ENCODE peak calls at places on chromosomes 11 and 22, in seven cellular contexts. One of them, this sample, is unnamed.

GRCh38 chr11:131056036-131056435 is 139.8 kb upstream of the SNX19 start:
- DNase-seq in GM10248: no peak
- DNase-seq in HFFc6: no peak
- DNase-seq in left ventricle myocardium inferior: no peak
- DNase-seq in nephron progenitor cell: no peak
- DNase-seq in WTC11: no peak
- DNase-seq in fibroblast of lung: no peak
- DNase-seq in this sample: no peak

GRCh38 chr11:9264381-9265210 is 554 bp downstream of the DENND5A start:
- DNase-seq in fibroblast of lung: peak; percentile 90
- DNase-seq in nephron progenitor cell: peak; percentile 51
- DNase-seq in GM10248: peak; percentile 33
- DNase-seq in HFFc6: peak; percentile 67
- DNase-seq in WTC11: peak; percentile 31
- DNase-seq in left ventricle myocardium inferior: peak; percentile 51
- DNase-seq in this sample: peak; percentile 36

GRCh38 chr11:81804858-81805257 is 928.8 kb downstream of the FAM181B start:
- DNase-seq in nephron progenitor cell: no peak
- DNase-seq in fibroblast of lung: no peak
- DNase-seq in WTC11: no peak
- DNase-seq in HFFc6: no peak
- DNase-seq in GM10248: no peak
- DNase-seq in left ventricle myocardium inferior: no peak
- DNase-seq in this sample: no peak

GRCh38 chr11:115170133-115170815 is 333.9 kb downstream of the CADM1 start:
- DNase-seq in WTC11: peak; percentile 60
- DNase-seq in fibroblast of lung: peak; percentile 49
- DNase-seq in nephron progenitor cell: peak; percentile 58
- DNase-seq in left ventricle myocardium inferior: no peak
- DNase-seq in HFFc6: peak; percentile 21
- DNase-seq in GM10248: peak; percentile 29
- DNase-seq in this sample: peak; percentile 50

GRCh38 chr22:34036936-34037335 is 116.7 kb upstream of the LARGE1 start:
- DNase-seq in left ventricle myocardium inferior: no peak
- DNase-seq in GM10248: no peak
- DNase-seq in nephron progenitor cell: peak; percentile 17
- DNase-seq in fibroblast of lung: no peak
- DNase-seq in WTC11: no peak
- DNase-seq in HFFc6: no peak
- DNase-seq in this sample: no peak

GRCh38 chr11:63979426-63979825 is 5.0 kb downstream of the COX8A start:
- DNase-seq in left ventricle myocardium inferior: no peak
- DNase-seq in WTC11: no peak
- DNase-seq in nephron progenitor cell: no peak
- DNase-seq in HFFc6: no peak
- DNase-seq in fibroblast of lung: no peak
- DNase-seq in GM10248: no peak
- DNase-seq in this sample: no peak

GRCh38 chr22:31039393-31039792 is 41.7 kb upstream of the SMTN start:
- DNase-seq in GM10248: no peak
- DNase-seq in left ventricle myocardium inferior: peak; percentile 22
- DNase-seq in HFFc6: peak; percentile 47
- DNase-seq in fibroblast of lung: peak; percentile 88
- DNase-seq in nephron progenitor cell: no peak
- DNase-seq in WTC11: no peak
- DNase-seq in this sample: no peak

GRCh38 chr11:33860926-33861325 is 30.9 kb downstream of the LMO2 start:
- DNase-seq in fibroblast of lung: no peak
- DNase-seq in HFFc6: no peak
- DNase-seq in GM10248: no peak
- DNase-seq in left ventricle myocardium inferior: no peak
- DNase-seq in nephron progenitor cell: no peak
- DNase-seq in WTC11: no peak
- DNase-seq in this sample: no peak

GRCh38 chr11:5154657-5155056 is at the start of gene OR52A1:
- DNase-seq in WTC11: no peak
- DNase-seq in nephron progenitor cell: no peak
- DNase-seq in fibroblast of lung: no peak
- DNase-seq in HFFc6: no peak
- DNase-seq in left ventricle myocardium inferior: no peak
- DNase-seq in GM10248: no peak
- DNase-seq in this sample: no peak

GRCh38 chr11:123429851-123430735 is at the start of gene GRAMD1B:
- DNase-seq in fibroblast of lung: peak; percentile 25
- DNase-seq in nephron progenitor cell: peak; percentile 86
- DNase-seq in HFFc6: peak; percentile 93
- DNase-seq in left ventricle myocardium inferior: peak; percentile 41
- DNase-seq in WTC11: peak; percentile 82
- DNase-seq in GM10248: peak; percentile 78
- DNase-seq in this sample: peak; percentile 86

GRCh38 chr11:62896049-62896448 is 15.4 kb downstream of the SLC3A2 start:
- DNase-seq in GM10248: no peak
- DNase-seq in nephron progenitor cell: no peak
- DNase-seq in fibroblast of lung: no peak
- DNase-seq in WTC11: no peak
- DNase-seq in left ventricle myocardium inferior: no peak
- DNase-seq in HFFc6: no peak
- DNase-seq in this sample: no peak

GRCh38 chr11:66870616-66871520 is 14.0 kb downstream of the LRFN4 start:
- DNase-seq in HFFc6: no peak
- DNase-seq in fibroblast of lung: no peak
- DNase-seq in WTC11: no peak
- DNase-seq in left ventricle myocardium inferior: no peak
- DNase-seq in GM10248: no peak
- DNase-seq in nephron progenitor cell: no peak
- DNase-seq in this sample: no peak

GRCh38 chr22:23845661-23846469 is 7.1 kb upstream of the DERL3 start:
- DNase-seq in left ventricle myocardium inferior: no peak
- DNase-seq in nephron progenitor cell: no peak
- DNase-seq in fibroblast of lung: no peak
- DNase-seq in HFFc6: no peak
- DNase-seq in GM10248: no peak
- DNase-seq in WTC11: no peak
- DNase-seq in this sample: no peak

GRCh38 chr11:11215944-11216343 is 137.1 kb downstream of the CSNK2A3 start:
- DNase-seq in GM10248: no peak
- DNase-seq in fibroblast of lung: no peak
- DNase-seq in nephron progenitor cell: no peak
- DNase-seq in HFFc6: no peak
- DNase-seq in WTC11: no peak
- DNase-seq in left ventricle myocardium inferior: no peak
- DNase-seq in this sample: no peak

GRCh38 chr11:118953265-118953664 is 2.8 kb upstream of the UPK2 start:
- DNase-seq in GM10248: no peak
- DNase-seq in HFFc6: peak; percentile 43
- DNase-seq in left ventricle myocardium inferior: no peak
- DNase-seq in WTC11: peak; percentile 73
- DNase-seq in nephron progenitor cell: peak; percentile 44
- DNase-seq in fibroblast of lung: peak; percentile 23
- DNase-seq in this sample: peak; percentile 34

GRCh38 chr22:39724390-39724789 is 153.8 kb downstream of the CACNA1I start:
- DNase-seq in GM10248: no peak
- DNase-seq in left ventricle myocardium inferior: no peak
- DNase-seq in nephron progenitor cell: no peak
- DNase-seq in WTC11: no peak
- DNase-seq in HFFc6: no peak
- DNase-seq in fibroblast of lung: no peak
- DNase-seq in this sample: no peak

GRCh38 chr11:128417607-128418324 is 169.6 kb downstream of the ETS1 start:
- DNase-seq in HFFc6: peak; percentile 89
- DNase-seq in GM10248: no peak
- DNase-seq in nephron progenitor cell: no peak
- DNase-seq in WTC11: no peak
- DNase-seq in fibroblast of lung: peak; percentile 91
- DNase-seq in left ventricle myocardium inferior: no peak
- DNase-seq in this sample: no peak

DNA sequence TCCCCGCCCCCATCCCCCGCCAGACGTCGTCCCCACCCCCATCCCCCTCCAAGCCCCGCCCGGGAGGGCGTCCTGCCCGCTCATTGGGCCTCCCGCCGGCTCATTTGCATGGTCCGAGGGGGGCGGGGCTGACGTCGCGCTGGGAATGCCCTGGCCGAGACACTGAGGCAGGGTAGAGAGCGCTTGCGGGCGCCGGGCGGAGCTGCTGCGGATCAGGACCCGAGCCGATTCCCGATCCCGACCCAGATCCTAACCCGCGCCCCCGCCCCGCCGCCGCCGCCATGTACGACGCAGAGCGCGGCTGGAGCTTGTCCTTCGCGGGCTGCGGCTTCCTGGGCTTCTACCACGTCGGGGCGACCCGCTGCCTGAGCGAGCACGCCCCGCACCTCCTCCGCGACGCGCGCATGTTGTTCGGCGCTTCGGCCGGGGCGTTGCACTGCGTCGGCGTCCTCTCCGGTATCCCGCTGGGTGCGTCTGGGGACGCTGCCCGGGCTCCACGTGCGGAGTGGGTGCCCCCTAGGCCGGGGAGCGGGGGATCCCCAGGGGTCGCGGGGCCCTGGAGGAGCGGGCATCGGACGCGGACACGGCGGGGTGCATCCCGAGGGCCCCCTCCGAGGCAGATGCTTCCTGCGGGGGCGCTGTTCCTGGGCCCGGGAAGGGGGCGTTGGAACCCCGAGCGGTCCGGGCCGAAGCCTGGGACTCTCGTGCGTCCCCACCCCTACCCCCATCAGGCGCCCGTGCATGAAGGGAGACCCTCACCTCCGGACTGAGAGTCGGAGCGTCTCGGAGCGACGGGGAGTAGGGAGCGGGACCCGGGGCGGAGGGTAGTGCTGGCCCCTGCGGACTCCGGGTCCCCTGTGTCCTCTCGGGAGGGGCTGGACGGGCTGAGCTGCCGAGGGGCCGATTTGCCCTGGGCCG is at the start of gene PNPLA3:
- DNase-seq in fibroblast of lung: peak; percentile 86
- DNase-seq in nephron progenitor cell: peak; percentile 98
- DNase-seq in left ventricle myocardium inferior: peak; percentile 91
- DNase-seq in HFFc6: peak; percentile 74
- DNase-seq in GM10248: peak; percentile 86
- DNase-seq in WTC11: peak; percentile 98
- DNase-seq in this sample: peak; percentile 96
- TF ChIP-seq CTCF in fibroblast of lung: peak; percentile 34
- TF ChIP-seq CTCF in nephron progenitor cell: peak; percentile 15
- TF ChIP-seq CTCF in left ventricle myocardium inferior: no peak
- TF ChIP-seq CTCF in HFFc6: peak; percentile 79
- TF ChIP-seq CTCF in GM10248: no peak
- TF ChIP-seq CTCF in WTC11: no peak
- TF ChIP-seq CTCF in this sample: no peak

DNA sequence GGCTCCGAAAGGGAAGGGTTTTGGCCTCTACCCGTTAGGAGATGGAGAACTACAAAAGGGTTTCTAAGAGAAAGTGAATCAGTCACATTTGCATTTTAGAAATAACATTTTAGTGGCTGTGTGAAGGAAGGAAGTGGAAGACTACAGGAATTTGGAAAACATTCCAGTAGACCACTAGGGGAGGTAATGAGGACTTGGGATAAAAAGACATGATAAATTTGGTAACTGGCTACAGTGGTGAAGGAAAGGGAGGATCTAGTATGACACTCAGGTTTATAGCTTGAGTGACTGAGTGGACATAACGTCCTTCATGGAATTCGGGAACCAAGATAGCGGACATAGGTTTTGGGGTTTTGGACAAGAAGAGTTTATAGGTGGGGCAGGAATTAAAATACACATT is 7.0 kb upstream of the RRM1 start:
- DNase-seq in nephron progenitor cell: no peak
- DNase-seq in GM10248: no peak
- DNase-seq in WTC11: no peak
- DNase-seq in fibroblast of lung: no peak
- DNase-seq in left ventricle myocardium inferior: no peak
- DNase-seq in HFFc6: peak; percentile 33
- DNase-seq in this sample: no peak
- TF ChIP-seq CTCF in nephron progenitor cell: peak; percentile 34
- TF ChIP-seq CTCF in GM10248: no peak
- TF ChIP-seq CTCF in WTC11: no peak
- TF ChIP-seq CTCF in fibroblast of lung: peak; percentile 28
- TF ChIP-seq CTCF in left ventricle myocardium inferior: no peak
- TF ChIP-seq CTCF in HFFc6: peak; percentile 69
- TF ChIP-seq CTCF in this sample: peak; percentile 48

GRCh38 chr11:22536036-22536435 is 89.6 kb downstream of the FANCF start:
- DNase-seq in GM10248: no peak
- DNase-seq in HFFc6: no peak
- DNase-seq in WTC11: no peak
- DNase-seq in left ventricle myocardium inferior: no peak
- DNase-seq in nephron progenitor cell: no peak
- DNase-seq in fibroblast of lung: no peak
- DNase-seq in this sample: no peak

DNA sequence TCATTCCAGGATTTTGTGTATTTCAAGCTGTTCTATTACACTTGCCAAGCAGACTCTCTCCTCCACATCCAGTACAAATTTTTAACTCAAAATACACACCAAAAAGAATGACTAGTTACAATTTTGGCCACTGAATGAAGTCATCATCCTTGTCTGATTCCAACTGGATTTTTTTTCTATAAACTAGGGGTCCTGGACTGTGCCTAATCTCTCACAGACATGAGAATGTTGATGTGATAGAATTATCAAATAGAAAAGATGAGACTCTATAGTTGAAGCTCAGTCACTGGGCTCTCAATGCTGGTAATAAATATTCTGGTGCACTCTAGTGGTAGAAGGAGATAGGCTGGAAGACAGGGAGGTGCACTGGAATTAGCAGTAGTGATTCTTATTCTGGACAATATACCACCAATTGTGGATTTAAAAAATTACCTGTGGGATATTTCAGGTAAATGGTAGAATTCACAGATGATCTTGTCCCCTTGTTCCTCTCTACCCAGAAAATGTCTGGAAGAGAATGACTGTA is 85.7 kb downstream of the FANCF start:
- DNase-seq in HFFc6: no peak
- DNase-seq in nephron progenitor cell: no peak
- DNase-seq in left ventricle myocardium inferior: no peak
- DNase-seq in GM10248: no peak
- DNase-seq in fibroblast of lung: peak; percentile 22
- DNase-seq in WTC11: no peak
- DNase-seq in this sample: no peak
- TF ChIP-seq CTCF in HFFc6: no peak
- TF ChIP-seq CTCF in nephron progenitor cell: peak; percentile 58
- TF ChIP-seq CTCF in left ventricle myocardium inferior: peak; percentile 57
- TF ChIP-seq CTCF in GM10248: peak; percentile 25
- TF ChIP-seq CTCF in fibroblast of lung: peak; percentile 44
- TF ChIP-seq CTCF in WTC11: no peak
- TF ChIP-seq CTCF in this sample: no peak

DNA sequence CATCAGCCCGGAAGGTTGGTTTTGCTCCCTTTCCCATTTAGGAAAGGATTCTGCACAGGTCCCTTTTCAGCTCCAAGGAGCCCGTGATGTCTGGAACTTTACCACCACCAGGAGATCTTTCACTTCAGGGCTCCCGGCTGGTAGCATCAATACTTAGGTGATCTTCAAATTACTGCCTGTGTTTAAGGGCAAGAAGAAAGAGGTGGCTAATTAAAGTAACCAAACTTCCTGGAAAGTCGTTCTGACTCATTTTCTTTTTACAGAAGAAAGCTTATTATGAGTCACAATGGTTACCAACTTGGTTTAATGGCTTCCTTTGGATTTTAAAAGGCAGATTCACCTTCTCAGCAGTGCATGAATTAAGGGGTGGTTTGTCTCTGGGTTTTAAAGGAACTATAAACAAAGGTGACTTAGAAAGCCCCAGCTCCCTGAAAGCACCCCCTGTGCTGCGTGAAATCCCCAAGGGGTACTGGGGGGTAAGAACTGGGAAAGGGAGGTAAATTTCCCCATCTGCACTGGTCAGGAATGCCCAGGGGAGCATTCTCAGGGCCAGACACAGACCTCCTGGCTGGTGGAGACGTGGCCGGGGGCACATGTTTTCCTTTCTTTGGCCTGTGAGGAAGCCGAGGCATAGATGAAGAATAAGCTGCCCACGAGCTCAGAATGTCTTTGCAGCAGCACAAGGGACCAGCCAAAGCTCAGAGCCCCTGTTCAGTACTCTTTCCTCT is 8.8 kb downstream of the POU2F3 start:
- DNase-seq in fibroblast of lung: peak; percentile 19
- DNase-seq in HFFc6: peak; percentile 66
- DNase-seq in nephron progenitor cell: no peak
- DNase-seq in GM10248: no peak
- DNase-seq in left ventricle myocardium inferior: no peak
- DNase-seq in WTC11: no peak
- DNase-seq in this sample: no peak
- TF ChIP-seq CTCF in fibroblast of lung: no peak
- TF ChIP-seq CTCF in HFFc6: no peak
- TF ChIP-seq CTCF in nephron progenitor cell: no peak
- TF ChIP-seq CTCF in GM10248: no peak
- TF ChIP-seq CTCF in left ventricle myocardium inferior: no peak
- TF ChIP-seq CTCF in WTC11: no peak
- TF ChIP-seq CTCF in this sample: no peak

This sample was measured in endothelial cell.